ENCODE peak calls at places on chromosomes 1 and 21, in six cellular contexts. F, Z, G, U, T and R are unnamed samples.

GRCh38 chr1:46179138-46180081 is 3.1 kb upstream of the P3R3URF start:
- DNase-seq in F (peak; percentile 92), Z (peak; percentile 93), G (peak; percentile 62), U (peak; percentile 97), T (peak; percentile 92), R (peak; percentile 89)

GRCh38 chr1:56339093-56339492 is 240.3 kb downstream of the PLPP3 start:
- DNase-seq in F (no peak), Z (no peak), G (no peak), U (no peak), T (no peak), R (no peak)

GRCh38 chr1:42168397-42168682 is 3.8 kb upstream of the GUCA2A start:
- DNase-seq in F (no peak), Z (no peak), G (no peak), U (no peak), T (no peak), R (no peak)

GRCh38 chr1:99992044-99992722 is 22.4 kb downstream of the SLC35A3 start:
- DNase-seq in F (no peak), Z (no peak), G (no peak), U (no peak), T (no peak), R (no peak)

GRCh38 chr21:43605320-43606244 is 53.7 kb downstream of the HSF2BP start:
- DNase-seq in F (no peak), Z (no peak), G (no peak), U (no peak), T (no peak), R (no peak)

GRCh38 chr1:8239039-8239305 is 78.9 kb upstream of the SLC45A1 start:
- DNase-seq in F (peak; percentile 61), Z (no peak), G (no peak), U (peak; percentile 42), T (no peak), R (peak; percentile 66)

GRCh38 chr1:56576880-56577858 is 2.2 kb downstream of the PLPP3 start:
- DNase-seq in F (peak; percentile 64), Z (peak; percentile 73), G (peak; percentile 27), U (peak; percentile 81), T (peak; percentile 54), R (peak; percentile 58)

GRCh38 chr21:45479691-45480675 is 62.3 kb downstream of the SLC19A1 start:
- DNase-seq in F (no peak), Z (no peak), G (no peak), U (no peak), T (no peak), R (no peak)

GRCh38 chr1:53329183-53329544 is 1.3 kb upstream of the LRP8 start:
- DNase-seq in F (no peak), Z (no peak), G (no peak), U (no peak), T (no peak), R (no peak)

GRCh38 chr1:213564215-213564659 is 423.5 kb upstream of the PROX1 start:
- DNase-seq in F (no peak), Z (peak; percentile 58), G (peak; percentile 34), U (peak; percentile 78), T (no peak), R (peak; percentile 68)

GRCh38 chr1:235207202-235207565 is 46.1 kb upstream of the RBM34 start:
- DNase-seq in F (no peak), Z (no peak), G (peak; percentile 60), U (no peak), T (no peak), R (no peak)

GRCh38 chr1:182752077-182752826 is 37.3 kb upstream of the NPL start:
- DNase-seq in F (peak; percentile 57), Z (no peak), G (no peak), U (no peak), T (no peak), R (no peak)

GRCh38 chr1:20819818-20820217 is 32.7 kb upstream of the HP1BP3 start:
- DNase-seq in F (no peak), Z (no peak), G (no peak), U (peak; percentile 11), T (no peak), R (no peak)
- H3F3A ChIP-seq in F (peaks cover 6% of the 10 kb centered on the region), Z (peaks cover 2% of the 10 kb centered on the region), G (no peaks in the 10 kb centered on the region), U (no peaks in the 10 kb centered on the region), T (no peaks in the 10 kb centered on the region), R (no peaks in the 10 kb centered on the region)

GRCh38 chr1:16012590-16013219 is 5.1 kb downstream of the HSPB7 start:
- DNase-seq in F (peak; percentile 80), Z (peak; percentile 72), G (peak; percentile 36), U (peak; percentile 96), T (peak; percentile 77), R (peak; percentile 18)
- TF ChIP-seq EZH2phosphoT487 in F (no peak), Z (no peak), G (no peak), U (no peak), T (no peak), R (no peak)

GRCh38 chr1:178521241-178521640 is 8.3 kb downstream of the TEX35 start:
- DNase-seq in F (no peak), Z (no peak), G (no peak), U (no peak), T (no peak), R (no peak)

GRCh38 chr1:178516110-178516509 is 3.2 kb downstream of the TEX35 start:
- DNase-seq in F (no peak), Z (no peak), G (no peak), U (no peak), T (no peak), R (no peak)

GRCh38 chr1:178513278-178513983 is 522 bp downstream of the TEX35 start:
- DNase-seq in F (peak; percentile 54), Z (peak; percentile 24), G (no peak), U (peak; percentile 49), T (no peak), R (peak; percentile 13)

GRCh38 chr1:178520803-178521202 is 7.9 kb downstream of the TEX35 start:
- DNase-seq in F (no peak), Z (no peak), G (no peak), U (no peak), T (no peak), R (no peak)

DNA sequence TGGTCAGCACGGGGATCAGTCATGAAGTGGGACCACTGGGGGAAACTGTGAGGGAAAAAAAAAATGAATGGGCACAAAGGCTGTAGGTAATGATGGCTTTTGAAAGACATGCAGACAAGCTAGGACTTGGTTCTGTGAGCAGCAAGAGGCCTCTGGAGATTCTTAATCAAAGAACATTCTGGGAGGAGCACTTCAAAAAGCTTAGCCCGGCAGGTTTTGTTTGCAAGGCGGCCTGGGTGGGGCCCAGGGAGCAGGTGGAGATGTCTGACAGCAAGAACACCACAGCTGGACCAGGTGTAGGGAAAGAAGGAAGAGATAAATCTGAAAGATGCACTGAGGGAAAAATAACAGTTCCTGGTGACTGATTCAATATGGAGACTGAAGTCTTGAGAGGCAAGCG is 6.0 kb downstream of the TEX35 start:
- DNase-seq in F (no peak), Z (no peak), G (no peak), U (no peak), T (no peak), R (no peak)
- H3K4me3 ChIP-seq in F (no peak overlapping the region), Z (no peak overlapping the region), G (no peak overlapping the region), U (no peak overlapping the region), T (no peak overlapping the region), R (no peak overlapping the region)

GRCh38 chr1:23194119-23194984 is 22.9 kb downstream of the HTR1D start:
- DNase-seq in F (peak; percentile 97), Z (peak; percentile 45), G (no peak), U (no peak), T (no peak), R (peak; percentile 77)

GRCh38 chr1:23198373-23198772 is 18.9 kb downstream of the HTR1D start:
- DNase-seq in F (peak; percentile 90), Z (no peak), G (no peak), U (no peak), T (no peak), R (peak; percentile 95)

GRCh38 chr1:23191199-23191598 is 22.5 kb upstream of the LUZP1 start:
- DNase-seq in F (no peak), Z (no peak), G (no peak), U (no peak), T (no peak), R (no peak)

GRCh38 chr1:23196627-23197328 is 20.5 kb downstream of the HTR1D start:
- DNase-seq in F (peak; percentile 95), Z (no peak), G (no peak), U (peak; percentile 24), T (no peak), R (peak; percentile 96)

DNA sequence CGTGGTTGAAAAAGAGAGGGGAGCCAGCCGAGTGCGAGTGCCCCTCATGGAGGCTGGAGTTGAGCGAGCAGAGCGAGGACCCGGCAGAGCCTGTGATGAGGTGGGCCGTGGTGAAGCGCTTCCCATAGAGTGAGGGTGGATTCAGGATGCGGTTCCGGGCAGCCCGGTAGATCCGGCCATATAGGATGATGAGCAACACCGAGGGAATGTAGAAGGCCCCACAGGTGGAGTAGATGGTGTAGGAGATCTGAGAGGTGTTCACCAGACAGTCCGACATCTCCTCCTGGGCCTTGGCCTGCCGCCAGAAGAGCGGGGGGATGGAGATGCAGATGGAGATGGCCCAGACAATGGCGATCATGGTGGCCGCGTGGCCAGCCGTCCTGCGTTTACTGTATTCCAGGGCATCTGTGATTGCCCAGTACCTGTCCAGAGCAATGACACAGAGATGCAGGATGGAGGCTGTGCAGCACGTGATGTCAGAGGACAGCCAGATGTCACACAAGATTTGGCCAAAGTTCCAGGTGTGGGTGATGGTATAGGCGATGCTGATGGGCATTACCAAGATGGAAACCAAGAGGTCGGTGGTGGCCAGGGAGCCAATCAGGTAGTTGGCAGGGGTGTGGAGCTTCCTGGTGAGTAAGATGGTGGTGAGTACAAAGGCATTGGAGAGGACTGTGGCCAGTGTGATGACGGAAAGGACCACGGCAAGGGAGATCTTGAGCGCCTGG is 23.7 kb downstream of the HTR1D start:
- DNase-seq in F (no peak), Z (no peak), G (no peak), U (no peak), T (no peak), R (no peak)
- H3F3A ChIP-seq in F (peaks cover 32% of the 10 kb centered on the region), Z (no peaks in the 10 kb centered on the region), G (no peaks in the 10 kb centered on the region), U (no peaks in the 10 kb centered on the region), T (peaks cover 44% of the 10 kb centered on the region), R (no peaks in the 10 kb centered on the region)

GRCh38 chr21:23939369-23940065 is 1667.8 kb downstream of the MRPL39 start:
- DNase-seq in F (no peak), Z (no peak), G (peak; percentile 72), U (no peak), T (no peak), R (no peak)

GRCh38 chr21:23936224-23936623 is 1671.1 kb downstream of the MRPL39 start:
- DNase-seq in F (no peak), Z (peak; percentile 5), G (peak; percentile 27), U (peak; percentile 44), T (peak; percentile 39), R (peak; percentile 53)

GRCh38 chr21:23936991-23937390 is 1670.3 kb downstream of the MRPL39 start:
- DNase-seq in F (no peak), Z (no peak), G (no peak), U (no peak), T (no peak), R (no peak)
- TF ChIP-seq EZH2phosphoT487 in F (no peak), Z (no peak), G (no peak), U (no peak), T (no peak), R (no peak)